ENCODE peak calls at places on chromosomes 12 and 14, in four cellular contexts. D is pancreas, P is psoas muscle, B is NT2/D1. C is an unnamed sample. For H3K9me3, the result is how much of the 10 kb centered on the place peaks cover.

GRCh38 chr12:84056-84455 is 17.5 kb downstream of the IQSEC3 start:
- DNase-seq in D (no peak), P (no peak), B (no peak), C (no peak)

GRCh38 chr12:79547044-79547734 is 143.6 kb downstream of the PAWR start:
- DNase-seq in D (peak), P (no peak), B (peak), C (peak)

GRCh38 chr14:42110167-42110566 is 503.5 kb downstream of the LRFN5 start:
- DNase-seq in D (no peak), P (no peak), B (peak), C (no peak)

GRCh38 chr14:54348001-54348611 is 48.7 kb upstream of the CDKN3 start:
- DNase-seq in D (no peak), P (no peak), B (no peak), C (no peak)

GRCh38 chr14:77185093-77185465 is 3.5 kb downstream of the TMEM63C start:
- DNase-seq in D (no peak), P (no peak), B (no peak), C (no peak)

GRCh38 chr14:100147181-100147631 is 12.2 kb downstream of the DEGS2 start:
- DNase-seq in D (no peak), P (no peak), B (no peak), C (no peak)

GRCh38 chr12:89245090-89245489 is 107.2 kb downstream of the DUSP6 start:
- DNase-seq in D (no peak), P (no peak), B (peak), C (no peak)

GRCh38 chr14:25042362-25043299 is 7.3 kb downstream of the STXBP6 start:
- DNase-seq in D (peak), P (no peak), B (no peak), C (no peak)

GRCh38 chr12:22477894-22478287 is 66.5 kb downstream of the C2CD5 start:
- DNase-seq in D (no peak), P (no peak), B (no peak), C (no peak)

DNA sequence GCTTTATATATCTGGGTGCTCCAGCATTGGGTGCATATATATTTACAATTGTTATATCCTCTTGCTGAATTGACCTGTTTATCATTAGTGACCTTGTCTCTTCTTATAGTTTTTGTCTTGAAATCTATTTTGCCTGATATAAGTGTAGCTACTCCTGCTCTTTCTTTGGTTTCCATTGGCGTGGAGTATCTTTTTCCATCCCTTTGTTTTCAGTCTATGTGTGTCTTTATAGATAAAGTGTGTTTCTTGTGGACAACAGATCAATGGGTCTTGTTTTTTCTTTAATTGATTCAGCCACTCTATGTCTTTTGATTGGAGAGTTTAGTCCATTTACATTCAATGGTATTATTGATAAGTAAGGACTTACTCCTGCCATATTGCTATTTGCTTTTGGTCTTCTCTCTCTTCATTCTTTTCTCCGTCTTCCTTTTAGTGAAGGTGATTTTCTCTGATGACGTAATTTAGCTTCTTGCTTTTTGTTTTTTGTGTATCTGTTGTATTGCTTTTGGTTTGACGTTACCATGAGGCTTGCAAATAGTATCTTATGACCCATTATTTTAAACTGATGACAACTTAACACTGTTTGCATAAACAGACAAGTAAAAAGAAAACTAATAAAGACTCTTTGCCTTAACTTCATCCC is 347.6 kb downstream of the TMEM121 start:
- DNase-seq in D (no peak), P (no peak), B (no peak), C (no peak)
- H3K9me3 ChIP-seq in D (under half), P (under half), B (under half), C (under half)

GRCh38 chr14:95511687-95512086 is 4.8 kb downstream of the SYNE3 start:
- DNase-seq in D (no peak), P (no peak), B (no peak), C (no peak)

GRCh38 chr14:95513261-95513660 is 3.2 kb downstream of the SYNE3 start:
- DNase-seq in D (no peak), P (no peak), B (no peak), C (no peak)

GRCh38 chr14:95509512-95509911 is 6.9 kb downstream of the SYNE3 start:
- DNase-seq in D (no peak), P (no peak), B (no peak), C (no peak)

GRCh38 chr14:95508377-95508776 is 8.1 kb downstream of the SYNE3 start:
- DNase-seq in D (no peak), P (no peak), B (no peak), C (no peak)

DNA sequence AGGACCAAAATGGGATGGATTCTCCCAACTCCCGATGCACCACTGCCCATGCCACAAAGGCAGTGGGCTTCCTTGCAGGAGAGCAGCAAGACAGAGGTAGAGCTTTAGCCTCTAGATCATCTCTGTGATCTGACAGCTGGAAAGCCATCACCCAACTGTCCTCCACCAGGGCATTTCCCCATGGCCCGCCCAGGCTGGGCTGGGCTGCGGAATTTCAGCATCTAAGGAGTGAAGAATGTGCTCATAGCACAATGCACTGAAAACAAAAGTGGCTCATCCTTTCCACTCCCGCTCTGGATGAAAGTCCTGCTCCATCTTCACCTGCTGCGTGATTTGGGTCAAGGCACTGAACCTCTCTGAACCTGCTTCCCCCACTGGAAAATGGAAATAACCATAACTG is 5.6 kb downstream of the SYNE3 start:
- DNase-seq in D (no peak), P (no peak), B (no peak), C (no peak)
- H3K4me3 ChIP-seq in D (no peak), P (no peak), B (no peak), C (no peak)

DNA sequence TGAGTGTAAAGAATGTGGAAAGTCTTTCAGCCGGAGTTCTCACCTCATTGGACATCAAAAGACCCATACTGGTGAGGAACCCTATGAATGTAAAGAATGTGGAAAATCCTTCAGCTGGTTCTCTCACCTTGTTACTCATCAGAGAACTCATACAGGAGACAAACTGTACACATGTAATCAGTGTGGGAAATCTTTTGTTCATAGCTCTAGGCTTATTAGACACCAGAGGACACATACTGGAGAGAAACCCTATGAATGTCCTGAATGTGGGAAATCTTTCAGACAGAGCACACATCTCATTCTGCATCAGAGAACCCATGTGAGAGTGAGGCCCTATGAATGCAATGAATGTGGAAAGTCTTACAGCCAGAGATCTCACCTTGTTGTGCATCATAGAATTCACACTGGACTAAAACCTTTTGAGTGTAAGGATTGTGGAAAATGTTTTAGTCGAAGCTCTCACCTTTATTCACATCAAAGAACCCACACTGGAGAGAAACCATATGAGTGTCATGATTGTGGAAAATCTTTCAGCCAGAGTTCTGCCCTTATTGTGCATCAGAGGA is 25.1 kb upstream of the ZNF268 start:
- DNase-seq in D (no peak), P (no peak), B (no peak), C (no peak)
- H3K9me3 ChIP-seq in D (under half), P (half or more), B (half or more), C (under half)

DNA sequence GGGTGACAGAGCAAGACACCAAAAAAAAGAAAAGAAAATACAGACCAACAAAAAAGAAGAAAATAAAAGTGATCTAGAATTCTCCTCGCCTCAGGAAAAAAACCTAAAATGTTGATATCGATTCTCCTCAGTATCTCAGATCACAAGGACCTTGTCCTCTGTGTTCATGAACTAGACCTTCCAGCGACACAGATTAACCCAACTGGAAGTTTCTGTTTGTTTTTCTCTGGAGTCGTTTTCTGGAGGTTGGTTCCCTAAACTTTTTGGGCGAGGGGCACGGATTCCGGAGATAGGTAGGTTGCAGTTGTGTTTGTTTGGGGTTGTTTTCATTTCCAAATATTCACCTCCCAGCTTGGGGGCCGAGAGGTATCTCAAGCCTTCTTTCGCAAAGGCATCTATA is 559 bp upstream of the RFC5 start:
- DNase-seq in D (no peak), P (no peak), B (no peak), C (no peak)
- H3K4me3 ChIP-seq in D (peak), P (peak), B (peak), C (no peak)

GRCh38 chr12:87201598-87201997 is 827.6 kb downstream of the C12orf50 start:
- DNase-seq in D (no peak), P (no peak), B (no peak), C (no peak)
- H3K9me3 ChIP-seq in D (under half), P (under half), B (under half), C (under half)

GRCh38 chr12:102964872-102965271 is 7.4 kb downstream of the ASCL1 start:
- DNase-seq in D (no peak), P (no peak), B (no peak), C (no peak)
- H3K4me3 ChIP-seq in D (no peak), P (no peak), B (peak), C (no peak)

C was measured in lung.